ENCODE peak calls at places on chromosomes 12 and 14, in eight cellular contexts. M is Peyer's patch, G is heart left ventricle, J is breast epithelium, C is esophagus muscularis mucosa, Q is tibial nerve, W is stomach, T is IMR-90. X is an unnamed sample.

GRCh38 chr12:58416211-58416610 is 474.8 kb downstream of the ATP23 start:
- DNase-seq in M (no peak), W (no peak), J (no peak), Q (no peak), G (no peak), C (no peak), T (peak; percentile 88), X (no peak)

GRCh38 chr14:61872452-61872851 is 110.2 kb downstream of the SNAPC1 start:
- DNase-seq in M (no peak), G (no peak), T (no peak), J (no peak), C (no peak), W (no peak), Q (no peak), X (no peak)

GRCh38 chr14:104977008-104977680 is 1.0 kb downstream of the AHNAK2 start:
- DNase-seq in Q (no peak), C (no peak), J (no peak), W (no peak), T (no peak), M (peak; percentile 53), G (no peak), X (no peak)

GRCh38 chr14:64549805-64550538 is at the start of gene PPP1R36:
- DNase-seq in J (no peak), M (peak; percentile 86), Q (peak; percentile 7), G (peak; percentile 41), C (no peak), T (no peak), W (peak; percentile 69), X (peak; percentile 51)

GRCh38 chr14:51738754-51739153 is 87.0 kb downstream of the FRMD6 start:
- DNase-seq in T (no peak), W (no peak), M (no peak), J (no peak), Q (no peak), C (no peak), G (no peak), X (no peak)

GRCh38 chr14:57122129-57122528 is 146.6 kb downstream of the EXOC5 start:
- DNase-seq in G (no peak), Q (no peak), M (no peak), J (no peak), T (no peak), W (no peak), C (no peak), X (no peak)

GRCh38 chr12:113467154-113467513 is 4.5 kb downstream of the LHX5 start:
- DNase-seq in C (no peak), G (no peak), Q (no peak), T (no peak), W (no peak), J (no peak), M (no peak), X (no peak)

GRCh38 chr12:58877243-58877743 is 43.0 kb downstream of the LRIG3 start:
- DNase-seq in M (no peak), C (no peak), W (peak; percentile 76), J (no peak), T (peak; percentile 100), Q (peak; percentile 64), G (no peak), X (peak; percentile 64)

GRCh38 chr14:72444701-72445100 is 449.2 kb downstream of the DPF3 start:
- DNase-seq in J (no peak), C (no peak), G (no peak), W (no peak), M (no peak), T (peak; percentile 13), Q (no peak), X (no peak)

GRCh38 chr12:28248555-28249127 is 58.4 kb downstream of the CCDC91 start:
- DNase-seq in J (no peak), Q (no peak), T (no peak), G (no peak), W (no peak), M (no peak), C (no peak), X (no peak)

GRCh38 chr12:117571321-117571720 is 209.9 kb upstream of the NOS1 start:
- DNase-seq in C (no peak), W (no peak), J (no peak), M (no peak), T (no peak), G (no peak), Q (no peak), X (no peak)
- H3K27me3 ChIP-seq in C (peaks cover under 1% of the 10 kb centered on the region), W (no peaks in the 10 kb centered on the region), J (no peaks in the 10 kb centered on the region), M (no peaks in the 10 kb centered on the region), T (no peaks in the 10 kb centered on the region), G (peaks cover 3% of the 10 kb centered on the region), Q (no peaks in the 10 kb centered on the region), X (no peaks in the 10 kb centered on the region)

GRCh38 chr14:100285021-100285912 is 21.0 kb downstream of the SLC25A29 start:
- DNase-seq in M (peak; percentile 83), W (peak; percentile 76), J (peak; percentile 63), Q (peak; percentile 16), T (peak; percentile 32), G (peak; percentile 81), C (no peak), X (peak; percentile 76)

GRCh38 chr14:100282083-100282350 is 24.2 kb downstream of the SLC25A29 start:
- DNase-seq in W (no peak), C (no peak), T (no peak), J (no peak), M (no peak), Q (no peak), G (no peak), X (no peak)

GRCh38 chr14:100281286-100282082 is 24.8 kb downstream of the SLC25A29 start:
- DNase-seq in Q (no peak), G (no peak), M (no peak), W (peak; percentile 17), C (no peak), T (no peak), J (peak; percentile 45), X (no peak)

GRCh38 chr14:100283984-100284881 is 22.0 kb downstream of the SLC25A29 start:
- DNase-seq in M (no peak), C (no peak), G (no peak), T (no peak), W (peak; percentile 22), Q (no peak), J (peak; percentile 36), X (no peak)

DNA sequence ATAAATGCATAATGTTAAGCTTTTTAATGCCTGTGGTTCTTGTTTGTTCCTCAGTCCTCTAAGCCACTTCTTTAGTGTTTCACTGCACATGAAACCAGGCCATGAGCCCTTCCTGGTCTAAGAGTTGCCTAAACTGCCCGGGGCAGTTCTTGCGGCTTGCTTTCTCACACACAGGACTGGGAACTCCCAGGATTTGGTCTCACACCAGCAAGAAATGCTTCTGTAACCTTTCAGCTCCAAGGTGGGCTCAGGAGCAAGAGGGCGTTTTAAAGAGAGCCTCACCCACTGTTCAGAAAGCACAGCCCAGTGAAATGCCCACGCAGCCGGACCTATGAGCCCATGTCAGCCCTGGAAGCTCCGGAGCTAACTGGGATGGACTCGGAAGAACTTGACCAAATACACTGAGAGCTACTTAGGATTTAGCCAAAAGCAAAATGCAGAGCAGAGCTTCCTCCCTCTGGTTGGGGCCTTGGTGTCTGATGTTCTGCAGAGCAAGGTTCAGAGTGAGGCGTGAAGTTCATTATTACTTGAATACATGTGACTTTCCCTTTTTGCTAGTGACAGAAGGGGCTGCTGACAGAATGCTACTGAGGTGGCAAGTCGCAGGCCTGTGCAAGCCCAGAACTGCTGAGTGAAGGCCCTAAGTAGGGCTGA is 23.4 kb downstream of the SLC25A29 start:
- DNase-seq in C (no peak), J (peak; percentile 57), W (peak; percentile 14), Q (no peak), M (no peak), T (no peak), G (no peak), X (no peak)
- TF ChIP-seq POLR2A in C (no peak), J (no peak), W (no peak), Q (no peak), M (no peak), T (no peak), G (no peak), X (no peak)

GRCh38 chr14:91255820-91256219 is 11.3 kb upstream of the GPR68 start:
- DNase-seq in M (no peak), J (no peak), Q (no peak), W (no peak), T (no peak), C (no peak), G (no peak), X (no peak)

GRCh38 chr14:91254456-91254855 is 10.0 kb upstream of the GPR68 start:
- DNase-seq in Q (no peak), J (no peak), G (no peak), M (no peak), T (no peak), W (no peak), C (no peak), X (no peak)

GRCh38 chr14:91252901-91253794 is 8.6 kb upstream of the GPR68 start:
- DNase-seq in G (peak; percentile 49), T (no peak), C (no peak), Q (no peak), J (no peak), M (peak; percentile 74), W (peak; percentile 54), X (no peak)

GRCh38 chr14:91255026-91255695 is 10.7 kb upstream of the GPR68 start:
- DNase-seq in J (no peak), W (no peak), M (no peak), C (no peak), T (no peak), G (no peak), Q (no peak), X (no peak)

DNA sequence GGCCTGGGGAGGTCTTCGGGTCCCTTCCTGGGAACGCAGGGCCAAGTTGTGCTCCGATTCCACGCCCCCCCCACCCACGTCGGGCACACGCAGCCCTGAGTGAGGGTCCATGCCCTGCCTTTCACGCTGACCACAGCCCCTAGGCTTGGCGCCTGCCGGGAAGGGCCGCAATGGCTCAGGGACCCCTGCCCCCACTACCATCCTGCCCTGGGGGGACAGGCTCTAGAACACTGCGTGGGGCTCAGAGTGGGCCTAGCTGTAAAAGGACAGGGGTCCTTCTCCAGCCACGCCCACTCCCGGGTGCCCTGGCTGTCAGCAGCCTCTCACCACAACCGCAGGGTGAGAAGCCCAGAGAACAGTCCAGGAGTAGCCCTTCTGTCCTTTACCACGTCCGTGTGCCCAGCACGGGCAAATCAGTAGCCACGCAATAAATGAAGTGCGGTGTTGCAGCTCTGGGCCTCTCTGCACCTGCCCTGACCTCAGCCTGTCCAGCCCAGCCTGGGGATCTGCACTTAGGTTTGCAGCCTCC is 9.4 kb upstream of the GPR68 start:
- DNase-seq in M (no peak), W (no peak), C (no peak), T (no peak), G (no peak), J (no peak), Q (no peak), X (no peak)
- H3K27me3 ChIP-seq in M (no peaks in the 10 kb centered on the region), W (peaks cover 5% of the 10 kb centered on the region), C (no peaks in the 10 kb centered on the region), T (peaks cover 23% of the 10 kb centered on the region), G (no peaks in the 10 kb centered on the region), J (no peaks in the 10 kb centered on the region), Q (no peaks in the 10 kb centered on the region), X (no peaks in the 10 kb centered on the region)

DNA sequence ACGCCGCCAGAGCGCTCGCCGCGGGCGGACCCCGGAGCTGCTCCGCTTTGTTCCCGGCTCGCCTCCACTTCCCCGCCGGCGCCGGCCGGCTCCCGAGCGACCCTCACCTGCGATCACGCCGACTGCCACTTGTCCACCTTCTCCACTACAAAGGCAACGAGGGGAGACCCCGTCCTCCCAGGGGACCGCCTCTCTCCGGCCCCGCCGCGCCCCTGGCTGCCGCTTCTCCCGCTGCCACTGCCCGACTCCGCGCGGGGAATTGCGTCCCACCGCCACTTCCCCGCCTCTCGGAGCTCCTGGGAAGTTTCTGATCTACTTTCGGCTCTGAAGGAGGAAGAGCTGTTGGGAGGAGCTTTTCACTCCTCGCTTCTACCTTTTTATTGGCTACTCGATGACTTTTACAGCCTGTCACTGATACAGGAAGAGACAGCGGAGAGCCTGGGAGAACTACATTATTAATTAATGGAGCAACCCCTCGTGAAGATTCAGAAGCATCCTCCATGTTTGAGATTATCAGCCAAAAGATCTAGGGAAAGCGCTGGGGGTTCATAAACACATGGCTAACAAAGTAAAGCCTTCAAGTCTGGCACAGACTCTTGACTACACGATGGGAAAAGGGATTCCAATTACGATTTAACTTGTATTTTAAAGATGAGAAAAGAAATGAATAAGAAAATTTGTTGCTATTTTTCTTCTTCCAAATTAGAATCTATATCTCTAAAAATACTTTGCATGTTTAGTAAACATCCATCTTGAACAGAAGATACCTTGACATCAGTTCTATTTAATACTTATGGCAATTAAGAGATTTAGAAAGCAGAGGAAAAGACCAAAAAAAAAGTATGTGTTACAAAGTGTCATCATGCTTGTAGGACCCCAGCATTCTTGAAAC is at the start of gene BAZ1A:
- DNase-seq in J (peak; percentile 63), Q (peak; percentile 48), T (peak; percentile 91), G (peak; percentile 72), W (peak; percentile 64), C (peak; percentile 92), M (peak; percentile 80), X (peak; percentile 77)
- TF ChIP-seq POLR2A in J (peak; percentile 77), Q (peak; percentile 89), T (peak; percentile 91), G (no peak), W (peak; percentile 56), C (peak; percentile 81), M (peak; percentile 97), X (peak; percentile 93)

X was measured in right lobe of liver.